ENCODE peak calls at places on chromosome 16, in ten cellular contexts. C is stimulated activated CD4-positive, alpha-beta T cell treated with anti-CD3 and anti-CD28 coated beads, TNF-alpha, amount 100 ng/mL, for 48 hours; Y is thoracic aorta; R is anterior cingulate cortex; P is GM12878; X is dorsolateral prefrontal cortex; I is endothelial cell of umbilical vein; N is BE2C; L is right lobe of liver; K is NCI-H1105 treated with DMSO at 0.1 percent for 48 hours. S is an unnamed sample.

GRCh38 chr16:85716016-85716679 is 27.4 kb upstream of the GINS2 start:
- DNase-seq in N (no peak), P (no peak), C (no peak), Y (no peak), K (no peak), X (no peak), R (no peak), L (no peak), I (no peak), S (no peak)

GRCh38 chr16:70605284-70605659 is 41.1 kb upstream of the IL34 start:
- DNase-seq in X (no peak), I (no peak), C (no peak), L (no peak), P (no peak), R (no peak), K (no peak), Y (no peak), N (no peak), S (no peak)

GRCh38 chr16:57985204-57986121 is 14.5 kb upstream of the CNGB1 start:
- DNase-seq in X (peak), P (no peak), I (peak), R (no peak), K (no peak), C (no peak), N (no peak), L (no peak), Y (no peak), S (no peak)

GRCh38 chr16:15618392-15618791 is 24.6 kb downstream of the MARF1 start:
- DNase-seq in P (no peak), I (no peak), N (no peak), R (no peak), Y (no peak), X (no peak), K (no peak), L (no peak), C (no peak), S (no peak)

GRCh38 chr16:87101903-87102302 is 215.3 kb downstream of the C16orf95 start:
- DNase-seq in R (no peak), Y (no peak), N (no peak), C (no peak), I (no peak), L (no peak), K (no peak), X (no peak), P (no peak), S (no peak)

GRCh38 chr16:69818811-69819587 is 56.9 kb downstream of the WWP2 start:
- DNase-seq in X (no peak), R (no peak), P (no peak), I (no peak), Y (no peak), C (no peak), N (no peak), K (no peak), L (no peak), S (no peak)

GRCh38 chr16:85557083-85557975 is 55.8 kb upstream of the GSE1 start:
- DNase-seq in N (no peak), X (no peak), Y (no peak), I (no peak), L (peak), C (no peak), P (no peak), K (peak), R (no peak), S (no peak)

GRCh38 chr16:80047796-80048649 is 447.5 kb upstream of the MAF start:
- DNase-seq in N (no peak), C (no peak), X (no peak), I (no peak), L (no peak), Y (no peak), P (no peak), R (no peak), K (no peak), S (no peak)

GRCh38 chr16:69477546-69477945 is 53.1 kb downstream of the CYB5B start:
- DNase-seq in R (no peak), C (no peak), Y (no peak), I (peak), N (no peak), P (no peak), L (no peak), K (no peak), X (no peak), S (no peak)

GRCh38 chr16:11698271-11698689 is 30.0 kb downstream of the SNN start:
- DNase-seq in C (no peak), I (no peak), P (no peak), Y (no peak), K (no peak), X (no peak), L (no peak), R (no peak), N (no peak), S (no peak)

GRCh38 chr16:14487579-14487978 is 142.5 kb downstream of the PARN start:
- DNase-seq in R (no peak), Y (no peak), L (no peak), K (no peak), C (no peak), X (no peak), N (no peak), I (peak), P (no peak), S (no peak)

GRCh38 chr16:49604602-49605001 is 231.0 kb downstream of the C16orf78 start:
- DNase-seq in I (no peak), K (no peak), L (no peak), X (no peak), N (no peak), P (no peak), R (no peak), C (no peak), Y (no peak), S (no peak)

GRCh38 chr16:13307861-13308260 is 406.5 kb downstream of the SHISA9 start:
- DNase-seq in P (no peak), N (no peak), R (no peak), I (no peak), C (no peak), X (no peak), K (no peak), Y (no peak), L (no peak), S (no peak)

GRCh38 chr16:3822366-3823045 is 58.0 kb downstream of the CREBBP start:
- DNase-seq in Y (no peak), I (peak), R (no peak), L (no peak), K (no peak), N (no peak), X (no peak), C (no peak), P (no peak), S (no peak)

GRCh38 chr16:51719376-51719775 is 568.3 kb upstream of the SALL1 start:
- DNase-seq in L (no peak), N (no peak), P (no peak), K (no peak), I (no peak), Y (no peak), R (no peak), X (no peak), C (no peak), S (no peak)

GRCh38 chr16:4682616-4683254 is 10.6 kb upstream of the NUDT16L1 start:
- DNase-seq in R (no peak), P (no peak), C (peak), I (no peak), X (no peak), K (no peak), N (peak), L (no peak), Y (no peak), S (peak)

GRCh38 chr16:81216706-81217105 is 21.8 kb upstream of the BCO1 start:
- DNase-seq in C (no peak), R (no peak), Y (no peak), P (no peak), K (peak), N (no peak), L (no peak), I (no peak), X (no peak), S (no peak)

GRCh38 chr16:57045694-57046381 is 46.5 kb upstream of the CPNE2 start:
- DNase-seq in I (peak), K (no peak), Y (peak), P (peak), R (peak), X (peak), N (peak), L (no peak), C (no peak), S (peak)

GRCh38 chr16:11156401-11156800 is 99.6 kb downstream of the SOCS1 start:
- DNase-seq in R (no peak), P (no peak), K (no peak), I (no peak), N (no peak), L (no peak), Y (no peak), X (peak), C (no peak), S (no peak)

GRCh38 chr16:2299121-2299914 is 31.4 kb upstream of the RNPS1 start:
- DNase-seq in P (no peak), K (no peak), X (no peak), C (no peak), I (no peak), R (no peak), Y (no peak), L (no peak), N (no peak), S (no peak)

GRCh38 chr16:78240459-78241222 is 141.2 kb downstream of the WWOX start:
- DNase-seq in N (no peak), L (peak), Y (no peak), K (no peak), I (no peak), P (no peak), R (no peak), C (no peak), X (no peak), S (no peak)

GRCh38 chr16:69187891-69188451 is 1.0 kb downstream of the SNTB2 start:
- DNase-seq in P (no peak), C (no peak), K (peak), L (peak), R (no peak), N (peak), I (peak), Y (no peak), X (no peak), S (no peak)

GRCh38 chr16:46658925-46659324 is 30.1 kb downstream of the VPS35 start:
- DNase-seq in L (peak), N (no peak), C (peak), Y (no peak), R (peak), X (no peak), P (peak), K (no peak), I (no peak), S (no peak)

GRCh38 chr16:4471869-4472268 is 2.6 kb downstream of the NMRAL1 start:
- DNase-seq in P (no peak), C (no peak), X (no peak), K (no peak), I (no peak), L (no peak), R (no peak), Y (no peak), N (no peak), S (no peak)

GRCh38 chr16:53457670-53458069 is 23.4 kb downstream of the RBL2 start:
- DNase-seq in C (peak), N (no peak), R (no peak), L (no peak), K (no peak), X (no peak), Y (no peak), I (no peak), P (peak), S (no peak)

GRCh38 chr16:54923988-54924387 is 6.7 kb upstream of the IRX5 start:
- DNase-seq in N (no peak), X (no peak), R (no peak), P (no peak), Y (no peak), C (no peak), I (no peak), K (no peak), L (no peak), S (no peak)

GRCh38 chr16:58723109-58723508 is 11.0 kb downstream of the GOT2 start:
- DNase-seq in P (no peak), L (no peak), K (no peak), X (no peak), I (no peak), Y (no peak), C (no peak), R (no peak), N (no peak), S (no peak)

GRCh38 chr16:13923703-13924298 is 3.8 kb downstream of the ERCC4 start:
- DNase-seq in P (peak), R (no peak), C (no peak), N (no peak), Y (no peak), X (no peak), L (no peak), K (peak), I (peak), S (no peak)

GRCh38 chr16:24668481-24669001 is 60.9 kb upstream of the TNRC6A start:
- DNase-seq in I (peak), P (no peak), X (no peak), N (no peak), C (peak), L (no peak), Y (peak), R (no peak), K (peak), S (no peak)

GRCh38 chr16:70746708-70747424 is 54.1 kb downstream of the VAC14 start:
- DNase-seq in C (no peak), K (no peak), I (peak), Y (peak), N (no peak), P (no peak), X (no peak), L (peak), R (no peak), S (no peak)

GRCh38 chr16:19859166-19859565 is 25.5 kb downstream of the GPRC5B start:
- DNase-seq in X (no peak), Y (no peak), C (no peak), L (no peak), R (no peak), K (no peak), P (no peak), I (no peak), N (no peak), S (no peak)

GRCh38 chr16:11669380-11670146 is 1.3 kb downstream of the SNN start:
- DNase-seq in P (peak), C (no peak), Y (no peak), N (no peak), L (peak), X (no peak), R (peak), I (peak), K (no peak), S (peak)

GRCh38 chr16:26645629-26646028 is 421.1 kb upstream of the C16orf82 start:
- DNase-seq in R (no peak), N (no peak), P (no peak), I (no peak), X (no peak), C (peak), K (no peak), Y (no peak), L (no peak), S (peak)

GRCh38 chr16:14392960-14393359 is 237.1 kb downstream of the PARN start:
- DNase-seq in P (no peak), Y (no peak), R (no peak), N (no peak), I (no peak), L (no peak), X (no peak), K (no peak), C (no peak), S (no peak)

GRCh38 chr16:17070882-17071592 is 399.7 kb downstream of the XYLT1 start:
- DNase-seq in K (peak), C (peak), L (no peak), I (no peak), N (no peak), Y (no peak), P (peak), X (peak), R (no peak), S (no peak)

GRCh38 chr16:81088836-81089235 is 7.4 kb downstream of the GCSH start:
- DNase-seq in L (no peak), C (no peak), Y (no peak), P (no peak), N (no peak), I (no peak), K (no peak), X (no peak), R (no peak), S (no peak)

GRCh38 chr16:68328860-68329370 is 18.1 kb downstream of the PRMT7 start:
- DNase-seq in K (no peak), X (no peak), R (no peak), I (no peak), C (no peak), P (no peak), L (no peak), Y (no peak), N (no peak), S (no peak)

GRCh38 chr16:79601978-79602609 is 1.6 kb upstream of the MAF start:
- DNase-seq in P (peak), N (peak), C (peak), K (peak), I (peak), Y (peak), L (peak), X (no peak), R (peak), S (peak)

S was measured in posterior cingulate gyrus.